ENCODE peak calls at places on chromosomes 16 and 17, in four cellular contexts. One of them, this sample, is unnamed.

GRCh38 chr16:15865742-15866141 is 8.9 kb upstream of the MYH11 start:
- DNase-seq in ovary: no peak
- DNase-seq in stomach: no peak
- DNase-seq in upper lobe of left lung: no peak
- DNase-seq in this sample: no peak

GRCh38 chr17:19345486-19346350 is 16.8 kb downstream of the B9D1 start:
- DNase-seq in upper lobe of left lung: peak; percentile 18
- DNase-seq in stomach: no peak
- DNase-seq in ovary: peak; percentile 34
- DNase-seq in this sample: peak; percentile 47

GRCh38 chr16:86095131-86095752 is 196.3 kb downstream of the IRF8 start:
- DNase-seq in stomach: no peak
- DNase-seq in ovary: no peak
- DNase-seq in upper lobe of left lung: no peak
- DNase-seq in this sample: peak; percentile 32

GRCh38 chr16:31141489-31142108 is 6.1 kb upstream of the PRSS8 start:
- DNase-seq in ovary: no peak
- DNase-seq in stomach: no peak
- DNase-seq in upper lobe of left lung: peak; percentile 47
- DNase-seq in this sample: peak; percentile 77

GRCh38 chr17:2064980-2065785 is 10.3 kb downstream of the HIC1 start:
- DNase-seq in upper lobe of left lung: no peak
- DNase-seq in stomach: no peak
- DNase-seq in ovary: peak; percentile 64
- DNase-seq in this sample: no peak

GRCh38 chr16:30874244-30874820 is 19.5 kb downstream of the BCL7C start:
- DNase-seq in stomach: no peak
- DNase-seq in ovary: no peak
- DNase-seq in upper lobe of left lung: no peak
- DNase-seq in this sample: peak; percentile 55

GRCh38 chr17:79740413-79740812 is 9.7 kb downstream of the ENPP7 start:
- DNase-seq in ovary: no peak
- DNase-seq in upper lobe of left lung: no peak
- DNase-seq in stomach: no peak
- DNase-seq in this sample: no peak

GRCh38 chr17:21295036-21295952 is 10.8 kb downstream of the MAP2K3 start:
- DNase-seq in stomach: peak; percentile 79
- DNase-seq in ovary: no peak
- DNase-seq in upper lobe of left lung: no peak
- DNase-seq in this sample: no peak

GRCh38 chr17:32684087-32684828 is 192.7 kb downstream of the MYO1D start:
- DNase-seq in upper lobe of left lung: no peak
- DNase-seq in ovary: no peak
- DNase-seq in stomach: no peak
- DNase-seq in this sample: no peak

GRCh38 chr16:75621170-75621477 is 2.0 kb downstream of the ADAT1 start:
- DNase-seq in ovary: no peak
- DNase-seq in stomach: no peak
- DNase-seq in upper lobe of left lung: no peak
- DNase-seq in this sample: no peak
- TF ChIP-seq CTCF in ovary: no peak
- TF ChIP-seq CTCF in stomach: no peak
- TF ChIP-seq CTCF in upper lobe of left lung: no peak
- TF ChIP-seq CTCF in this sample: no peak

GRCh38 chr16:89893642-89894548 is 20.5 kb downstream of the TCF25 start:
- DNase-seq in stomach: no peak
- DNase-seq in upper lobe of left lung: no peak
- DNase-seq in ovary: no peak
- DNase-seq in this sample: no peak
- TF ChIP-seq POLR2A in stomach: no peak
- TF ChIP-seq POLR2A in upper lobe of left lung: no peak
- TF ChIP-seq POLR2A in ovary: no peak
- TF ChIP-seq POLR2A in this sample: no peak

DNA sequence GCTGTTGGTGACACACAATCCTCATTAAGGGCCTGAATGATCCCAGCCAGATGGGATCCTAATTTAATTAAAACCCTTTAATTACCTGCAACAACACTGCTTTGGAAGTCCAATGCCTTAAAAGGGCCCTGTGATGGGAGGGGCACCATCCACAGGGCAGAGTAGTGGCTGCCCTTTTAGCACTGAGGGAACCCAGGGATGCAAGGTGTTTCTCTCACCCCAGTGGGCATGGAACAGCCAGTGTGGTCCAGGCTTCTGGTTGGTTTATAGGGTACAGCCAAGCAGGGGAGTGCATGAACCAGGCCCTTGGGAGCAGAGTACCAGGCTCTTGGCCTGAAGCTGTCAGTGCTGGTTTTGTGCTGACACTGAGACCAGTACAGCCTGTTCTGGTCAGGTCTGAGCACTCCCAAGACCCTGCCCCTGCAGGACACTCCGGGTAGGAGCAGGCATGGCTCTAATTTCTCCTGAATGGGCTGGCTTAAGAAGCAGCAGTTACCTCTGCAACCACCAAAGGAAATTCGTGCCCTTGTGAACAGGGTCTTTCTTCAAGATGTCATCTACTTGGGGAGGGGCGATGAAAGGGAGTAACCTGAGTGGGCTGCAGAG is 9.9 kb downstream of the NXPH3 start:
- DNase-seq in stomach: no peak
- DNase-seq in ovary: no peak
- DNase-seq in upper lobe of left lung: no peak
- DNase-seq in this sample: peak; percentile 46
- TF ChIP-seq CTCF in stomach: no peak
- TF ChIP-seq CTCF in ovary: no peak
- TF ChIP-seq CTCF in upper lobe of left lung: no peak
- TF ChIP-seq CTCF in this sample: no peak

GRCh38 chr17:35716897-35717839 is 14.3 kb upstream of the RASL10B start:
- DNase-seq in ovary: no peak
- DNase-seq in stomach: no peak
- DNase-seq in upper lobe of left lung: peak; percentile 53
- DNase-seq in this sample: no peak

GRCh38 chr17:35713069-35713728 is 18.2 kb upstream of the RASL10B start:
- DNase-seq in stomach: no peak
- DNase-seq in ovary: no peak
- DNase-seq in upper lobe of left lung: no peak
- DNase-seq in this sample: no peak

GRCh38 chr17:35715416-35715815 is 16.0 kb upstream of the RASL10B start:
- DNase-seq in upper lobe of left lung: no peak
- DNase-seq in stomach: no peak
- DNase-seq in ovary: no peak
- DNase-seq in this sample: no peak

GRCh38 chr17:35716173-35716572 is 15.3 kb upstream of the RASL10B start:
- DNase-seq in upper lobe of left lung: no peak
- DNase-seq in stomach: no peak
- DNase-seq in ovary: no peak
- DNase-seq in this sample: no peak

DNA sequence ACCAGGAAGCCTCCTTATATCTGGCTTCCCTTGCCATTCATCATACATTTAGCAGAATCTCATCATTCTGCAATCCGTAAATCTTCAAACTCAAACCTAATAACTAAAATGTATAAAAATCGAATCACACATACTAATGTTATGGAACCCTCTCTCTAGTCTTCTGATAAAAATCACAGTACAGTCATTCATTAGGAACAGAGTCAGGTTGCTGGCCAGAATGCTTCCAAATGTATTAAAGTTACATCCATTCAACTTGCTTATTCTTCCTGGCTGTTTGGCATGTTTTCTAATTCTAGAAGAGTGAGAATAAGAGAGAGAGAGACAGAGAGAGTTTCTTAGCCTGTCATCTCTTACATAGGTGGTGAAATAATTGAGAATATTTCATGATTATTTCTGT is 16.5 kb upstream of the RASL10B start:
- DNase-seq in ovary: no peak
- DNase-seq in stomach: no peak
- DNase-seq in upper lobe of left lung: no peak
- DNase-seq in this sample: no peak
- TF ChIP-seq POLR2A in ovary: no peak
- TF ChIP-seq POLR2A in stomach: no peak
- TF ChIP-seq POLR2A in upper lobe of left lung: no peak
- TF ChIP-seq POLR2A in this sample: no peak

GRCh38 chr16:71883193-71883848 is 661 bp downstream of the ZNF821 start:
- DNase-seq in upper lobe of left lung: peak; percentile 59
- DNase-seq in ovary: peak; percentile 69
- DNase-seq in stomach: no peak
- DNase-seq in this sample: peak; percentile 77
- TF ChIP-seq CTCF in upper lobe of left lung: no peak
- TF ChIP-seq CTCF in ovary: no peak
- TF ChIP-seq CTCF in stomach: no peak
- TF ChIP-seq CTCF in this sample: no peak

GRCh38 chr17:72588961-72589360 is 468.1 kb downstream of the SOX9 start:
- DNase-seq in ovary: no peak
- DNase-seq in stomach: peak; percentile 84
- DNase-seq in upper lobe of left lung: peak; percentile 90
- DNase-seq in this sample: no peak
- TF ChIP-seq POLR2A in ovary: no peak
- TF ChIP-seq POLR2A in stomach: no peak
- TF ChIP-seq POLR2A in upper lobe of left lung: no peak
- TF ChIP-seq POLR2A in this sample: no peak

DNA sequence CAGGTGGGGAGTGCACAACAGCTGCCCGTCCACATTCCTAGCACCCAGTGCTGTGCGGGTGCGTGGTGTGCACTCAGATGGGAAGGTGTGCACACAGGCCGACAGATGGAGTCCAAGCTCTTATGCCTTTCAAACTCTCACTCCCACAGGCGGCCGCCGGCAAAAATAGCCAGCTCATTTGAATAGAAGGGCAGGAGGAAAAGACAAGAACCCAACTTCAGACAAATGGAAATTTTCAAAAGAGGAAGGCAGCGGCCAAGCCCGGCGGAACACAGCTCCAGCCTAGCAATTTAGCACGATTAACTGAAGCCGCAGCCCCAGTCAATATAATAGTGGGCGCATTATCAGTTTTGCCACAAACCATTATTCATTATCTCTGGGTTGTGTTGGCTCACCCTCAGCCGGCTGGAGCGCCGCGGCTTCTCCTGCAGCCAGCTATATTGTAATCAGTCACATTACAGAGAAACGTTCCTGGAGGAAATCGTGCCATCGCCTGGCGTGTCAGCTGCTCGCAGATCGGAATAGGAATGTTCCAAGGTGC is 103.9 kb upstream of the SEC14L1 start:
- DNase-seq in ovary: peak; percentile 42
- DNase-seq in upper lobe of left lung: no peak
- DNase-seq in stomach: peak; percentile 31
- DNase-seq in this sample: no peak
- TF ChIP-seq CTCF in ovary: no peak
- TF ChIP-seq CTCF in upper lobe of left lung: no peak
- TF ChIP-seq CTCF in stomach: no peak
- TF ChIP-seq CTCF in this sample: no peak

GRCh38 chr16:90077240-90077756 is at the start of gene PRDM7:
- DNase-seq in upper lobe of left lung: peak; percentile 99
- DNase-seq in ovary: peak; percentile 98
- DNase-seq in stomach: peak; percentile 94
- DNase-seq in this sample: peak; percentile 96
- TF ChIP-seq POLR2A in upper lobe of left lung: peak; percentile 10
- TF ChIP-seq POLR2A in ovary: no peak
- TF ChIP-seq POLR2A in stomach: no peak
- TF ChIP-seq POLR2A in this sample: no peak

GRCh38 chr16:11384184-11384955 is 39.1 kb downstream of the RMI2 start:
- DNase-seq in stomach: no peak
- DNase-seq in upper lobe of left lung: no peak
- DNase-seq in ovary: no peak
- DNase-seq in this sample: peak; percentile 56

GRCh38 chr16:11389083-11389482 is 43.8 kb downstream of the RMI2 start:
- DNase-seq in upper lobe of left lung: no peak
- DNase-seq in ovary: no peak
- DNase-seq in stomach: no peak
- DNase-seq in this sample: no peak

GRCh38 chr16:11386054-11386680 is 40.9 kb downstream of the RMI2 start:
- DNase-seq in ovary: no peak
- DNase-seq in stomach: no peak
- DNase-seq in upper lobe of left lung: no peak
- DNase-seq in this sample: no peak

GRCh38 chr16:11384956-11385586 is 39.8 kb downstream of the RMI2 start:
- DNase-seq in upper lobe of left lung: no peak
- DNase-seq in stomach: no peak
- DNase-seq in ovary: no peak
- DNase-seq in this sample: peak; percentile 26

DNA sequence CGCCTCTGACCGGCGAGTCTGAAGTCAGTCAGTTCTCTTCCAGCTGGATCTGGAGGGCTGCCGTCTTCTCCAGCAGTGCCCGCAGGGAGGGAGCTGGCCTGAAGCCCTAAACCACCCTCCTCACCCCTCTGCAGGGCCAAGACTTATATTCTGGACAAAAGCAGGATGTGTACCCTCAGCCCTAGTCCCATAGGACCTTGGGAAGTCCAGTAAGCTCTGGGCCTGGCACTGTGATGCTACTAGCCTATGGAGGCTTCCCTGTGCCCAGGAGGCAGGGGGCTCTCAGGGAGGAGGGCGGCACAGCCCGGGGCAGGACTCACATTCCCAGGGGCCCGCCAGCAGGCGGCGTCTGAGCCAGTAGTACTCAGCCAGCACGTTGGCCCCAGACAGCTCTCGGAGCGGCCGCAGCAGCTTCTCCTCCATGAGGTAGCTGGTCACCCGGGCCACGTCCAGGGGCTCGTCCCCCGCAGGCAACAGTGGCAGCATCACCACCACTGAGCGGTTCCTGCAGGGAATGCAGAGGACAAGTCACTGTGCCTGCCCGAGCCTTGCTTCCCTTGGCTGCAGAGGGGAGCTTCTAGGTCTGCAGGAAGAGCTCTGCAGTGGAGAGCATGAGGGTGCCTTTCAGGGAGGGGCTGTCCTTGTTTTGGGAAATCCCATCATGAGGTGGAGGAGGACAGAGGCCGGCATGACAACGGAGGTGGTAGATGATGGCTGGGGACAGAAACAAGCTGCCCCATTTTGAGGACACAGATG is 41.7 kb downstream of the RMI2 start:
- DNase-seq in ovary: no peak
- DNase-seq in upper lobe of left lung: no peak
- DNase-seq in stomach: peak; percentile 57
- DNase-seq in this sample: no peak
- TF ChIP-seq CTCF in ovary: no peak
- TF ChIP-seq CTCF in upper lobe of left lung: peak; percentile 26
- TF ChIP-seq CTCF in stomach: peak; percentile 17
- TF ChIP-seq CTCF in this sample: no peak

GRCh38 chr17:39737761-39738567 is at the start of gene GRB7:
- DNase-seq in stomach: peak; percentile 94
- DNase-seq in ovary: no peak
- DNase-seq in upper lobe of left lung: peak; percentile 86
- DNase-seq in this sample: no peak
- TF ChIP-seq POLR2A in stomach: no peak
- TF ChIP-seq POLR2A in ovary: no peak
- TF ChIP-seq POLR2A in upper lobe of left lung: peak; percentile 28
- TF ChIP-seq POLR2A in this sample: no peak